ENCODE peak calls at places on chromosomes 7 and 10, in eight cellular contexts. One of them, this sample, is unnamed. For H3K4me1, the result is how much of the 10 kb centered on the place peaks cover.

GRCh38 chr10:20945546-20946332 is 48.6 kb upstream of the NEBL start:
- DNase-seq in CD8-positive, alpha-beta memory T cell: no peak
- DNase-seq in A549: no peak
- DNase-seq in uterus: no peak
- DNase-seq in OCI-LY7: no peak
- DNase-seq in sigmoid colon: no peak
- DNase-seq in mesendoderm: no peak
- DNase-seq in NT2/D1: no peak
- DNase-seq in this sample: no peak

GRCh38 chr10:82668266-82668665 is 793.3 kb downstream of the NRG3 start:
- DNase-seq in OCI-LY7: no peak
- DNase-seq in CD8-positive, alpha-beta memory T cell: no peak
- DNase-seq in sigmoid colon: no peak
- DNase-seq in uterus: no peak
- DNase-seq in A549: no peak
- DNase-seq in mesendoderm: no peak
- DNase-seq in NT2/D1: no peak
- DNase-seq in this sample: no peak

GRCh38 chr7:51589111-51589510 is 272.5 kb upstream of the COBL start:
- DNase-seq in mesendoderm: no peak
- DNase-seq in NT2/D1: no peak
- DNase-seq in sigmoid colon: no peak
- DNase-seq in CD8-positive, alpha-beta memory T cell: no peak
- DNase-seq in OCI-LY7: no peak
- DNase-seq in A549: no peak
- DNase-seq in uterus: no peak
- DNase-seq in this sample: no peak

GRCh38 chr10:79430506-79430905 is 14.9 kb downstream of the ZCCHC24 start:
- DNase-seq in NT2/D1: no peak
- DNase-seq in A549: no peak
- DNase-seq in mesendoderm: no peak
- DNase-seq in uterus: no peak
- DNase-seq in sigmoid colon: peak
- DNase-seq in OCI-LY7: no peak
- DNase-seq in CD8-positive, alpha-beta memory T cell: no peak
- DNase-seq in this sample: no peak

GRCh38 chr7:81725496-81726117 is 44.2 kb downstream of the HGF start:
- DNase-seq in NT2/D1: no peak
- DNase-seq in OCI-LY7: no peak
- DNase-seq in sigmoid colon: no peak
- DNase-seq in mesendoderm: peak
- DNase-seq in CD8-positive, alpha-beta memory T cell: no peak
- DNase-seq in A549: no peak
- DNase-seq in uterus: no peak
- DNase-seq in this sample: no peak

GRCh38 chr10:99779335-99779734 is 3.1 kb upstream of the ABCC2 start:
- DNase-seq in CD8-positive, alpha-beta memory T cell: no peak
- DNase-seq in OCI-LY7: peak
- DNase-seq in mesendoderm: no peak
- DNase-seq in A549: no peak
- DNase-seq in sigmoid colon: no peak
- DNase-seq in uterus: no peak
- DNase-seq in NT2/D1: no peak
- DNase-seq in this sample: no peak

GRCh38 chr7:20602306-20602705 is 13.2 kb upstream of the ABCB5 start:
- DNase-seq in OCI-LY7: no peak
- DNase-seq in NT2/D1: no peak
- DNase-seq in mesendoderm: no peak
- DNase-seq in uterus: no peak
- DNase-seq in sigmoid colon: no peak
- DNase-seq in CD8-positive, alpha-beta memory T cell: no peak
- DNase-seq in A549: no peak
- DNase-seq in this sample: no peak

GRCh38 chr7:55233001-55233400 is 132.1 kb upstream of the LANCL2 start:
- DNase-seq in A549: no peak
- DNase-seq in sigmoid colon: no peak
- DNase-seq in uterus: no peak
- DNase-seq in mesendoderm: no peak
- DNase-seq in OCI-LY7: no peak
- DNase-seq in NT2/D1: no peak
- DNase-seq in CD8-positive, alpha-beta memory T cell: no peak
- DNase-seq in this sample: no peak

GRCh38 chr7:69134316-69134715 is 464.0 kb upstream of the AUTS2 start:
- DNase-seq in uterus: no peak
- DNase-seq in sigmoid colon: no peak
- DNase-seq in NT2/D1: no peak
- DNase-seq in OCI-LY7: no peak
- DNase-seq in CD8-positive, alpha-beta memory T cell: no peak
- DNase-seq in mesendoderm: no peak
- DNase-seq in A549: no peak
- DNase-seq in this sample: no peak

GRCh38 chr10:79344502-79345195 is 2.6 kb upstream of the PPIF start:
- DNase-seq in mesendoderm: no peak
- DNase-seq in CD8-positive, alpha-beta memory T cell: no peak
- DNase-seq in uterus: no peak
- DNase-seq in NT2/D1: no peak
- DNase-seq in sigmoid colon: no peak
- DNase-seq in A549: no peak
- DNase-seq in OCI-LY7: no peak
- DNase-seq in this sample: no peak

GRCh38 chr10:131242007-131242406 is 69.5 kb downstream of the TCERG1L start:
- DNase-seq in OCI-LY7: no peak
- DNase-seq in mesendoderm: peak
- DNase-seq in A549: peak
- DNase-seq in CD8-positive, alpha-beta memory T cell: no peak
- DNase-seq in uterus: no peak
- DNase-seq in NT2/D1: no peak
- DNase-seq in sigmoid colon: no peak
- DNase-seq in this sample: no peak

GRCh38 chr7:27992755-27993478 is 187.7 kb downstream of the JAZF1 start:
- DNase-seq in CD8-positive, alpha-beta memory T cell: no peak
- DNase-seq in A549: no peak
- DNase-seq in OCI-LY7: peak
- DNase-seq in mesendoderm: no peak
- DNase-seq in uterus: no peak
- DNase-seq in NT2/D1: no peak
- DNase-seq in sigmoid colon: no peak
- DNase-seq in this sample: no peak

GRCh38 chr10:13048762-13049161 is 47.2 kb upstream of the CCDC3 start:
- DNase-seq in CD8-positive, alpha-beta memory T cell: no peak
- DNase-seq in uterus: no peak
- DNase-seq in mesendoderm: no peak
- DNase-seq in OCI-LY7: no peak
- DNase-seq in sigmoid colon: no peak
- DNase-seq in NT2/D1: no peak
- DNase-seq in A549: no peak
- DNase-seq in this sample: no peak

GRCh38 chr10:48748573-48748972 is 63.9 kb downstream of the WDFY4 start:
- DNase-seq in uterus: no peak
- DNase-seq in A549: no peak
- DNase-seq in mesendoderm: no peak
- DNase-seq in NT2/D1: no peak
- DNase-seq in OCI-LY7: no peak
- DNase-seq in CD8-positive, alpha-beta memory T cell: no peak
- DNase-seq in sigmoid colon: no peak
- DNase-seq in this sample: no peak
- H3K4me1 ChIP-seq in uterus: under half
- H3K4me1 ChIP-seq in A549: under half
- H3K4me1 ChIP-seq in mesendoderm: under half
- H3K4me1 ChIP-seq in NT2/D1: under half
- H3K4me1 ChIP-seq in OCI-LY7: under half
- H3K4me1 ChIP-seq in CD8-positive, alpha-beta memory T cell: under half
- H3K4me1 ChIP-seq in sigmoid colon: under half
- H3K4me1 ChIP-seq in this sample: under half

GRCh38 chr7:7959979-7960670 is 8.5 kb upstream of the GLCCI1 start:
- DNase-seq in sigmoid colon: no peak
- DNase-seq in CD8-positive, alpha-beta memory T cell: no peak
- DNase-seq in NT2/D1: no peak
- DNase-seq in A549: no peak
- DNase-seq in OCI-LY7: peak
- DNase-seq in mesendoderm: no peak
- DNase-seq in uterus: no peak
- DNase-seq in this sample: peak
- H3K4me1 ChIP-seq in sigmoid colon: under half
- H3K4me1 ChIP-seq in CD8-positive, alpha-beta memory T cell: under half
- H3K4me1 ChIP-seq in NT2/D1: under half
- H3K4me1 ChIP-seq in A549: under half
- H3K4me1 ChIP-seq in OCI-LY7: under half
- H3K4me1 ChIP-seq in mesendoderm: under half
- H3K4me1 ChIP-seq in uterus: under half
- H3K4me1 ChIP-seq in this sample: under half

DNA sequence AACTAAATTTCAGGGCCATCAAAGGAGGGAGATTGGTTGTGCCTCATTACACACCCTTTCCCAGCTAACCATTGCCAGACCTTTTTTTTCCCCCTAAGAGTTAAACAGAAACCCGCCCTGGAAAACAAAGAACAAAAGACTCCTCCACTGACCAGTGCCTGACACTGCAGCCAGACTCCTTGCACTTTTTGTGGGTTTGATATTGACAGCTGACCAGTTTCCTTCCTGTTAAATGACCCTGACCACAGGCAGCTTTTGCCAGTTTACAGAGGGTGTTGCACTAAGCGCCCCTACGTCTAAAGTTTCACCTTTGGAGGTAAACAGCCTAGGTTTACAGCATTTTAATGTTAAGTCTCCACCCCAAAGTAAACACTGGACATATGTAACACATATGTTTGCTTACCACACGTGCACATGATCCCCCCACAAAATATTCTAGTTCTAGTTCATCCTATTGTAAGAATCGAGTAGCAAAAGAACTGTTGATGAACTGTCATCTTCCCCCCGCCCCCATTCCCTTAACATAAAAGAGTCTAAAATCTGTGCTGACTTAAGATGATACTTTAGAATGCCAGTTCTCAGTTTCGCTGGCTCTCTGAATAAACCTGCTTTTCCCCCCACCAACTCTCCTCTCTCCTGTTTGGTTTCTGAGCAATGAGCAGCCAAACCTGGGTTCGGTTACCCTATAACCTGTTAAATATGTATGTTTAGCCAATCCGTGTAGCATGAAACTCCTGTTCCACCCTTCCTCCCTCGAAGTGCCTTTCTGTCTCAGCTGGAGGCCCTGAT is 38.0 kb downstream of the FOXI2 start:
- DNase-seq in uterus: no peak
- DNase-seq in NT2/D1: no peak
- DNase-seq in mesendoderm: no peak
- DNase-seq in CD8-positive, alpha-beta memory T cell: no peak
- DNase-seq in A549: no peak
- DNase-seq in sigmoid colon: no peak
- DNase-seq in OCI-LY7: no peak
- DNase-seq in this sample: no peak
- H3K4me1 ChIP-seq in uterus: under half
- H3K4me1 ChIP-seq in NT2/D1: under half
- H3K4me1 ChIP-seq in mesendoderm: under half
- H3K4me1 ChIP-seq in CD8-positive, alpha-beta memory T cell: under half
- H3K4me1 ChIP-seq in A549: under half
- H3K4me1 ChIP-seq in sigmoid colon: under half
- H3K4me1 ChIP-seq in OCI-LY7: under half
- H3K4me1 ChIP-seq in this sample: under half

GRCh38 chr10:93473161-93473560 is 9.0 kb downstream of the MYOF start:
- DNase-seq in A549: no peak
- DNase-seq in CD8-positive, alpha-beta memory T cell: no peak
- DNase-seq in NT2/D1: no peak
- DNase-seq in mesendoderm: no peak
- DNase-seq in uterus: no peak
- DNase-seq in sigmoid colon: peak
- DNase-seq in OCI-LY7: no peak
- DNase-seq in this sample: no peak
- H3K4me1 ChIP-seq in A549: half or more
- H3K4me1 ChIP-seq in CD8-positive, alpha-beta memory T cell: under half
- H3K4me1 ChIP-seq in NT2/D1: under half
- H3K4me1 ChIP-seq in mesendoderm: under half
- H3K4me1 ChIP-seq in uterus: under half
- H3K4me1 ChIP-seq in sigmoid colon: half or more
- H3K4me1 ChIP-seq in OCI-LY7: under half
- H3K4me1 ChIP-seq in this sample: under half

GRCh38 chr10:31595992-31596391 is 277.0 kb downstream of the ZEB1 start:
- DNase-seq in OCI-LY7: no peak
- DNase-seq in mesendoderm: no peak
- DNase-seq in uterus: no peak
- DNase-seq in CD8-positive, alpha-beta memory T cell: no peak
- DNase-seq in NT2/D1: no peak
- DNase-seq in A549: no peak
- DNase-seq in sigmoid colon: no peak
- DNase-seq in this sample: no peak
- H3K4me1 ChIP-seq in OCI-LY7: under half
- H3K4me1 ChIP-seq in mesendoderm: under half
- H3K4me1 ChIP-seq in uterus: under half
- H3K4me1 ChIP-seq in CD8-positive, alpha-beta memory T cell: under half
- H3K4me1 ChIP-seq in NT2/D1: under half
- H3K4me1 ChIP-seq in A549: under half
- H3K4me1 ChIP-seq in sigmoid colon: under half
- H3K4me1 ChIP-seq in this sample: under half

GRCh38 chr7:150739045-150739432 is 1.8 kb downstream of the GIMAP5 start:
- DNase-seq in A549: no peak
- DNase-seq in NT2/D1: no peak
- DNase-seq in mesendoderm: no peak
- DNase-seq in uterus: no peak
- DNase-seq in sigmoid colon: no peak
- DNase-seq in CD8-positive, alpha-beta memory T cell: no peak
- DNase-seq in OCI-LY7: no peak
- DNase-seq in this sample: no peak
- H3K4me1 ChIP-seq in A549: under half
- H3K4me1 ChIP-seq in NT2/D1: under half
- H3K4me1 ChIP-seq in mesendoderm: under half
- H3K4me1 ChIP-seq in uterus: under half
- H3K4me1 ChIP-seq in sigmoid colon: under half
- H3K4me1 ChIP-seq in CD8-positive, alpha-beta memory T cell: half or more
- H3K4me1 ChIP-seq in OCI-LY7: under half
- H3K4me1 ChIP-seq in this sample: under half

GRCh38 chr10:110840225-110840922 is 31.4 kb upstream of the PDCD4 start:
- DNase-seq in A549: no peak
- DNase-seq in NT2/D1: no peak
- DNase-seq in CD8-positive, alpha-beta memory T cell: no peak
- DNase-seq in uterus: no peak
- DNase-seq in OCI-LY7: no peak
- DNase-seq in mesendoderm: no peak
- DNase-seq in sigmoid colon: peak
- DNase-seq in this sample: no peak
- H3K4me1 ChIP-seq in A549: under half
- H3K4me1 ChIP-seq in NT2/D1: under half
- H3K4me1 ChIP-seq in CD8-positive, alpha-beta memory T cell: under half
- H3K4me1 ChIP-seq in uterus: under half
- H3K4me1 ChIP-seq in OCI-LY7: half or more
- H3K4me1 ChIP-seq in mesendoderm: under half
- H3K4me1 ChIP-seq in sigmoid colon: under half
- H3K4me1 ChIP-seq in this sample: under half